ENCODE peak calls at places on chromosomes 12 and 14, in four cellular contexts. A, R, M and V are unnamed samples.

GRCh38 chr14:63542231-63542999 is 762 bp downstream of the PPP2R5E start:
- DNase-seq in A (peak), R (peak), M (peak), V (no peak)

GRCh38 chr12:42770261-42770660 is 180.7 kb upstream of the PRICKLE1 start:
- DNase-seq in A (no peak), R (no peak), M (no peak), V (no peak)

GRCh38 chr12:57001448-57001906 is 4.9 kb downstream of the ZBTB39 start:
- DNase-seq in A (peak), R (peak), M (no peak), V (peak)

GRCh38 chr14:102485693-102486512 is 23.7 kb downstream of the ANKRD9 start:
- DNase-seq in A (no peak), R (no peak), M (no peak), V (no peak)

GRCh38 chr14:57960946-57961792 is 95.3 kb upstream of the SLC35F4 start:
- DNase-seq in A (no peak), R (no peak), M (no peak), V (no peak)

GRCh38 chr14:85444685-85445084 is 85.3 kb upstream of the FLRT2 start:
- DNase-seq in A (peak), R (no peak), M (no peak), V (no peak)

GRCh38 chr12:93790472-93791152 is 113.4 kb downstream of the CRADD start:
- DNase-seq in A (peak), R (no peak), M (no peak), V (no peak)

GRCh38 chr14:100072783-100073346 is 7.6 kb downstream of the EVL start:
- DNase-seq in A (peak), R (peak), M (no peak), V (peak)

GRCh38 chr12:78725951-78726550 is 138.5 kb upstream of the SYT1 start:
- DNase-seq in A (no peak), R (no peak), M (no peak), V (no peak)

GRCh38 chr12:62744551-62744950 is 190.4 kb downstream of the PPM1H start:
- DNase-seq in A (peak), R (no peak), M (no peak), V (peak)

GRCh38 chr12:7460375-7461259 is 16.7 kb upstream of the CD163L1 start:
- DNase-seq in A (peak), R (peak), M (no peak), V (peak)

GRCh38 chr14:95547626-95548327 is 12.9 kb downstream of the GLRX5 start:
- DNase-seq in A (no peak), R (no peak), M (no peak), V (no peak)

GRCh38 chr12:128078311-128078851 is 188.6 kb upstream of the TMEM132C start:
- DNase-seq in A (no peak), R (no peak), M (no peak), V (no peak)

GRCh38 chr12:57340104-57340503 is 89.1 kb upstream of the STAC3 start:
- DNase-seq in A (peak), R (no peak), M (no peak), V (no peak)

GRCh38 chr12:48924617-48925217 is 575 bp downstream of the FKBP11 start:
- DNase-seq in A (no peak), R (peak), M (peak), V (peak)

GRCh38 chr12:90631581-90631980 is 323.4 kb downstream of the CCER1 start:
- DNase-seq in A (no peak), R (no peak), M (no peak), V (no peak)

GRCh38 chr14:75011356-75012097 is 8.8 kb downstream of the EIF2B2 start:
- DNase-seq in A (peak), R (no peak), M (no peak), V (no peak)

GRCh38 chr14:93914278-93914677 is 12.9 kb upstream of the FAM181A start:
- DNase-seq in A (no peak), R (no peak), M (no peak), V (peak)

GRCh38 chr14:37131205-37131604 is 41.2 kb downstream of the SLC25A21 start:
- DNase-seq in A (no peak), R (no peak), M (no peak), V (no peak)

GRCh38 chr12:71639341-71639760 is 24.3 kb downstream of the ZFC3H1 start:
- DNase-seq in A (peak), R (peak), M (no peak), V (peak)

GRCh38 chr12:39173689-39174088 is 268.3 kb upstream of the CPNE8 start:
- DNase-seq in A (no peak), R (no peak), M (no peak), V (peak)

GRCh38 chr12:96261557-96261956 is 67.4 kb downstream of the ELK3 start:
- DNase-seq in A (no peak), R (no peak), M (no peak), V (no peak)

GRCh38 chr12:91663331-91663998 is 480.8 kb upstream of the DCN start:
- DNase-seq in A (no peak), R (no peak), M (no peak), V (no peak)

GRCh38 chr12:52247622-52248540 is 14.8 kb downstream of the KRT7 start:
- DNase-seq in A (no peak), R (no peak), M (no peak), V (no peak)

GRCh38 chr12:68812553-68813241 is 4.7 kb downstream of the MDM2 start:
- DNase-seq in A (no peak), R (no peak), M (no peak), V (no peak)
- H3K4me3 ChIP-seq in A (peak), R (peak), M (no peak), V (peak)

DNA sequence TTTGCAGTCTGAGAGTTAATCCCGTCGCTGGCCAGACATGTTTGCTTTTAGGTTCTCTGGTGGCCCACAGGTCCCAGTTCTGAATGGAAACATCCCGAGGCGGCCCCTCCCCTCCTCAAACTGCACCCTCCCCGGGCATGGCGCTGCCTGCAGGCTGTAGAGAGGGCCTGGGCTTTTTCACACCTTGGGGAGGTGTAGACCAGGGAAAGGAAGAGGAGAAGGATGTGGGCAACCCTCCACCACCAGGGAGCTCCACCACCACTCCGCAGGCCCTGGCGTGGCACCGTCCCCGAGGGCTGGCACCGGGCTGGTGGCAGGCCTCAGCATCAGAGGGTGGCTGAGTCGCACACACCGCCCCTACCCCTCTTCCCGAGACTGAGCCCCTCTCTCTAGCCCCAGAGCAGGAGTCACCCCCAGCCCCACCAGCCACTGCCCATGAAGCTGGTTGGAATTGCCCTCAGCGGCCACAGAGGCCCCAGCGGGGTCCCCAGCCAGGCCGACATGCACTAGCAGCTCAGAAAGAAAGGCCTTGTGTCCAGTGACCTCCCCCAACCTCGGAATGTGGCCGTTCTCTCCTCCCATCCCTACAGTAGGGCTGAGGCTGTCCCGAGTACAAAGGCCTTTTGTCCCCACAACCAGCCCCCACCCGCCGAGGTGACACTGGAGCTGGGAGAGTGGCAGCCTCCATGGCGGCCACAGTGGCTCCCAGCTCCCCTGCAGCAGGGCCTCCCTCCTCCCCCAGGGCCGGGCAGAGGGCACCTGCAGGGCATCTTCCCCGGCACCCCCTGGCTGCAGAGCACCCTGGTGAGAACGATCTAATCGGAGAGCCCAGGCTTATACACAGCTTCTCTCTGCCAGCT is 23.5 kb upstream of the INF2 start:
- DNase-seq in A (no peak), R (peak), M (peak), V (no peak)
- H3K4me3 ChIP-seq in A (no peak), R (peak), M (no peak), V (no peak)

GRCh38 chr12:50213439-50213838 is 46.3 kb upstream of the CERS5 start:
- DNase-seq in A (no peak), R (peak), M (no peak), V (no peak)

GRCh38 chr12:50212071-50212467 is 44.9 kb upstream of the CERS5 start:
- DNase-seq in A (no peak), R (no peak), M (no peak), V (no peak)

GRCh38 chr12:50215033-50215432 is 47.9 kb upstream of the CERS5 start:
- DNase-seq in A (no peak), R (no peak), M (no peak), V (no peak)

GRCh38 chr12:50211392-50212070 is 44.4 kb upstream of the CERS5 start:
- DNase-seq in A (no peak), R (peak), M (no peak), V (no peak)

GRCh38 chr12:50214018-50214417 is 46.8 kb upstream of the CERS5 start:
- DNase-seq in A (no peak), R (no peak), M (no peak), V (no peak)
- H3K4me3 ChIP-seq in A (no peak), R (peak), M (no peak), V (no peak)

DNA sequence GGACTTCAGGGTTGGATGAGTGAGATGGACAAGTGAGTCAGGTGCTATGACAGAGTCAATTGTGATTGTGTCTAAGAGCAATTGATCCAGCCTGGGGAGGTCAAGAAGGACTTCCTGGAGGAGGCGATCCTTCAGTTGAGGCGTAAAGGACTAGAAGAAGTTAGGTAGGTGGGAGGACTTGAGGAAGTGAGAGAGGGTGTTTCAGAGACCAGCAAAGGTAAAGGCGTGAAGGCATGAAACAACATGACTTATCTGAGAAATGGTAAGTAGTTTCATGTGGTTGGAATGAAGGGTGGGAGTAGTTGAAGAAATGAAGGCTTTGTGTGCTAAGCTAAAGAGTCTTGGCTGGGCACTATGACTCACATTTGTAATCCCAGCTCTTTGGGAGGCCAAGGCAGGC is 48.9 kb upstream of the PPP1CC start:
- DNase-seq in A (no peak), R (no peak), M (no peak), V (peak)
- H3K4me3 ChIP-seq in A (no peak), R (no peak), M (no peak), V (no peak)

DNA sequence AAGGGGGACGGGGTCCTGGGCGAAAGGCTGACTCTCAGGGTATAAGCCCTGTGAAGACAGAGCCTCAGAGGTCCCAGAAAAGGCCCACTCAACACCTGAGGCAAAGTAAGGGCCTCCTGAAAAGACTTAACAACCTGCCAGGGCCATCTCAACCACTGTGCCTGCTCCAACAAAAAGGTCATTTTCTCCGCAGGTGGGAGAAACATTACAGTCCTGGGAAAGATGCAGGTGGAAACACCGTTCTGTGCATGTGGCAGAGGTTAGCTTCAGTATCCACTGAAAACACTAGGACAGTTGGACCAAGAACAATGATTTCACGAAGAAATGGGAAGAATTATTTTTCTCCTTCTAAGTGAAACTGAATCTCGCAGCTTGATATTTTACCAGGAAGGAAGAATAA is 50.9 kb downstream of the CCDC88C start:
- DNase-seq in A (no peak), R (no peak), M (no peak), V (no peak)
- H3K4me3 ChIP-seq in A (no peak), R (peak), M (no peak), V (no peak)

GRCh38 chr12:133202493-133203343 is 21.4 kb downstream of the ZNF268 start:
- DNase-seq in A (peak), R (peak), M (no peak), V (no peak)
- H3K4me3 ChIP-seq in A (no peak), R (no peak), M (peak), V (no peak)

DNA sequence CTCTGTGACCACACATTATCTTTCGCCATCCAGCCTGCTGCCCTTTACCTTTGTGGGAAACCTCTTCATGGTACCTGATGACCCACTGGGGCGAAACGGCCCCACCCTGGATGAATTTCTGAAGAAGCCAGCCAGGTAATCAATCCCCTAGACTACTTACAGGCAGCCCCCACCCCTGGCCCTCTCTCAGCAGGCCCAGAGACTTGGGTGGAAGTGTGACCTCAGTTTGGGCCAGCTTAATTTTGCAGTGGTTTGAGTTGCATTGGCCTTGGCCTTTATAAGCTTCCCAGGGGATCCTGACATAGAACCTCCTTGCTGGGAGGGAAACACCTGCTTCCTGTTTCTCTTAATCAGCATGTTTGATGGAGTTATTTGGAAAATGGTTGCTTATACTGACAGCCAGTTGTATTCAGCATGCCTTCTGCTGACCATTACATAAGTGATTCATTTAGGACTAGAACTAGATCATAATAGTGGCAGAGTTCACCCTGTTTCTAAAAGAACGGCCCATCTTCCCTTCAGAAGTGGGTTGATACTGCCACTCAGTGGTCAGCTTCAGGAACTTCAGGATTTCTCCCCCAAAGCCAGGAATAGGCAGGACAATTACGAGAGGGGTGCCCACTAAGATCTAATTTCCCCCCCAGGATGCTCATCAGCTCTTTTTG is 6.1 kb downstream of the SDR39U1 start:
- DNase-seq in A (peak), R (peak), M (no peak), V (peak)
- H3K4me3 ChIP-seq in A (no peak), R (peak), M (no peak), V (no peak)

GRCh38 chr12:3759878-3760277 is 7.0 kb upstream of the CRACR2A start:
- DNase-seq in A (peak), R (no peak), M (no peak), V (no peak)
- H3K4me3 ChIP-seq in A (no peak), R (no peak), M (no peak), V (no peak)

GRCh38 chr12:113030875-113031525 is 25.5 kb upstream of the DTX1 start:
- DNase-seq in A (peak), R (peak), M (no peak), V (peak)
- H3K4me3 ChIP-seq in A (no peak), R (no peak), M (no peak), V (no peak)

DNA sequence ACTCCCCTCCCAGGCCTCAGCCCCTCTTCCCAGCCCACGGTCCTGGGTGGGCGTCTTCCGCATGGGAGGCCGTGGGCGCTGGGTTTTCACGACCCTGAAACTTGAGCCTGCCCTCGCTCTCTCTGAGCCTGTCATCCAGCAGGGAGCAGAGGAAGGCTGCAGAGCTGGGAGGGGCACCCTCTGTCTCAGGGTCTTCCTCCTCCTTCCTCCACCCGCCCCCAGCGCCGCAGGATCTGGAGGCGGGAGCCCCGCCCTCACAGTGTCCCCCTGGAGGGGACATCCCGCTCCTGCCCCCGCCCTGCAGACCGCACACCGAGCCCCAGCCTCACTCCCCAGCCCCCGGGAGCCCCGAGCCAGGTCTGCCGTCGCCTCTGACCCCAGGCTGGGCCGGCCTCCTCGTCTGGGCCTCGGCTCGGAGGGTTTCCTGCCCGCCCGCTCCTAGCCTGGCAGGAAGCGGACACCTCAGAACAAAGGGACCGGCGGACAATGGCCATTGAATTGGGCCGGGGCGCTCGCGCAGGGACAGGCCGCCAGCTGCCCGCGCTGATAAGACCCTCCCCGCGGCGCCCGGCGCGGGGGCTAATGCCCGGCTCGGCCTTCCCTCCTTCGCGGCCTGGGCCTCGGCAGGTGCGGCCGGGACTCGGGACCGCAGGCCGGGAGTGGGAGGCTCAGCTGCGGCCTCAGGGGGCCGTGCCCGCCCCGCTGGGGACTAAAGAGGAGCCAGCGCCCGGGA is 15.3 kb upstream of the NUDT14 start:
- DNase-seq in A (peak), R (no peak), M (no peak), V (no peak)
- H3K4me3 ChIP-seq in A (no peak), R (no peak), M (no peak), V (no peak)